ENCODE peak calls at places on chromosomes 16 and 17, in four cellular contexts. F, X, A and E are unnamed samples.

GRCh38 chr16:77581706-77582105 is 140.6 kb upstream of the NUDT7 start:
- DNase-seq in A (no peak), F (no peak), X (no peak), E (no peak)

GRCh38 chr17:70563301-70563820 is 394.0 kb downstream of the KCNJ2 start:
- DNase-seq in F (no peak), X (no peak), A (no peak), E (no peak)

GRCh38 chr17:78044280-78044835 is 84.2 kb downstream of the TMC6 start:
- DNase-seq in A (no peak), F (no peak), X (no peak), E (no peak)

GRCh38 chr16:15775663-15776304 is 81.0 kb downstream of the MYH11 start:
- DNase-seq in X (no peak), A (no peak), F (no peak), E (no peak)

GRCh38 chr16:89921699-89922476 is 1.3 kb upstream of the TUBB3 start:
- DNase-seq in X (no peak), A (peak), F (peak), E (peak)

GRCh38 chr17:74860999-74861553 is 1.4 kb upstream of the GRIN2C start:
- DNase-seq in A (no peak), X (no peak), F (no peak), E (peak)

GRCh38 chr16:3454093-3454492 is 10.6 kb downstream of the NAA60 start:
- DNase-seq in A (peak), F (no peak), X (no peak), E (no peak)

GRCh38 chr17:2418572-2418971 is 17.7 kb upstream of the MNT start:
- DNase-seq in A (no peak), F (no peak), X (no peak), E (no peak)

GRCh38 chr17:77681820-77682219 is 276.7 kb upstream of the TNRC6C start:
- DNase-seq in F (no peak), A (no peak), X (no peak), E (no peak)

GRCh38 chr17:79842136-79842655 is 3.0 kb upstream of the CBX4 start:
- DNase-seq in A (no peak), F (no peak), X (no peak), E (peak)

GRCh38 chr17:44117351-44117750 is 6.1 kb downstream of the HDAC5 start:
- DNase-seq in F (no peak), A (no peak), X (no peak), E (no peak)

GRCh38 chr17:80029235-80029974 is 6.3 kb downstream of the TBC1D16 start:
- DNase-seq in A (no peak), F (no peak), X (no peak), E (no peak)

GRCh38 chr16:75244844-75245758 is 6.3 kb downstream of the BCAR1 start:
- DNase-seq in X (no peak), A (peak), F (no peak), E (peak)

GRCh38 chr17:65530158-65530984 is 31.1 kb downstream of the AXIN2 start:
- DNase-seq in X (no peak), A (no peak), F (no peak), E (no peak)

GRCh38 chr16:70576431-70577255 is 53.0 kb downstream of the SF3B3 start:
- DNase-seq in F (no peak), X (peak), A (peak), E (no peak)

GRCh38 chr17:29196784-29197515 is 16.8 kb upstream of the MYO18A start:
- DNase-seq in F (no peak), X (no peak), A (no peak), E (no peak)

GRCh38 chr16:1333149-1333812 is at the start of gene BAIAP3:
- DNase-seq in F (peak), A (no peak), X (no peak), E (peak)

DNA sequence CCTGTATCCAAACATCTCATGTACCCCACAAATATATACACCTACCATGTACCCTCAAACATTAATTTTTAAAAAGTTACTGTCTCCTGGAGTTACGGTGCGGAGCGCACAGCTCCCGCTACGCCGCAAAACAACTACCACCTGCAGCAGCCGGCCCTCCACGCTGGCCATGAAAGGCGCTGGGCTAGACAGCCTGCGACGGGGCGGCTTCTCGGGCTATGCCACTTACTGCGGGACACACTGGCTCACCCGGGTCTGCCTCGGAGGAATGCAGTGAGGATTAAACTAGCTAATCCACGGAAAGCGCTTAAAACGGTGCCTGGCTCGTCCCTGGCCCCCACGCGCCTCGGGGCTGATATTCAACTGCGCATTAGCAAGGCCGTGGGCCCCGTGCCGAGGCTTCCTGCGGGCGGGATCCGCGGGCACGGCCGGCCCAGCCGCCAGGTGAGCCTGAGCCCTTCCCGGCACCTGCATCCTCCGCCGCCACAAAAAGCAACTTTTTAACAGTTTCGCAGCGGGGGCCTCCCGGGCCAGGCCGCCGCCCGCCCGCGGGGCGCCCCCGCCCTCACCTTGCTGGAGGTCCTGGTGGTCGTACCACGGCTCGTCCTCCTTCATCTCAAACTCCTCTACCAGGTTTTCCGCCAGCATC is 633 bp downstream of the CDR2 start:
- DNase-seq in F (peak), A (no peak), X (no peak), E (peak)
- TF ChIP-seq ESRRA in F (no peak), A (no peak), X (no peak), E (no peak)

DNA sequence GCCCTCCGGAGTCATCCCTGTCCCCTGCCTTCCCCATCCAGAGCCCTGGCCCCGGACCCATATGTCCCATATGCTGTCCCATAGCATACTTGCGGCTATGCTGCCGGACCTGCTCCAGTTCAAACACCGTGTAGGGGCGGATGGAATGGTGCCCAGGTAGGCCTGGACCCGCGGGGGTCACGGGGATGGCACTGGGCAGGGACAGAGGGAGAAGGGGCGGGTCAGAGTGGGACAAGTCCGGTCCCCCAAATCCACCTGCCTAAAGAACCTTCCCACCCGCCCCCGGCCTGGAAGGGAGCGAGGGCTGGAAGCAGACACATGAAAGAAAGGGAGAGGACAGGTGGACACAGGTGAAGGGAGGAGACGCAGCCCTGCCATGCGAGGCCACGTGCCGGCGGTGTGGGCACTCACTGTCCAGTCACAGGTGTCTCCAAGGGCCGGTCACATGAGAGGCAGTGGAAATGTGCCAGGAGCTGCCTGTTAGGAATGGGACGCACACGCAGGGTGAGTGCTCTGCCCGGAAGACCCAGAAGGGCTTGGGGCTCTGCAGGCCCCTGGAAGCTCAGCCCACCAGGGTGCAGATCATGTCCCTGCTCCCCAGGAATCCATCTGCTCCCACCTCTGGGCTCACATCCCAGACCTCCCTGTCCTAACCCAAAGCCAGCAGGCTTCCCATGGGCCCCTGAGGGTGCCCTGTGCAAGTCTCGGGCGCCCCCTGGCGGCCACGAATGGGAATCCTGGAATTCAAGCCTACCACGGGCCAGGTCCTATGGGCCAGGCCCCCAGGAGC is 14.0 kb downstream of the UBALD2 start:
- DNase-seq in F (peak), X (no peak), A (peak), E (peak)
- TF ChIP-seq CREB1 in F (no peak), X (no peak), A (no peak), E (no peak)

GRCh38 chr16:29802416-29802935 is 3.9 kb upstream of the MAZ start:
- DNase-seq in A (no peak), F (no peak), X (no peak), E (no peak)

GRCh38 chr16:29805232-29806095 is 865 bp upstream of the MAZ start:
- DNase-seq in A (peak), F (peak), X (peak), E (peak)

GRCh38 chr16:29806096-29806579 is at the start of gene MAZ:
- DNase-seq in F (no peak), A (no peak), X (no peak), E (no peak)

GRCh38 chr16:29804455-29805231 is 1.7 kb upstream of the MAZ start:
- DNase-seq in F (no peak), A (no peak), X (no peak), E (peak)

GRCh38 chr16:29804020-29804419 is 2.3 kb upstream of the MAZ start:
- DNase-seq in A (no peak), F (no peak), X (no peak), E (no peak)
- TF ChIP-seq ESRRA in A (no peak), F (no peak), X (no peak), E (no peak)

GRCh38 chr16:9004183-9004582 is 40.5 kb upstream of the USP7 start:
- DNase-seq in F (no peak), X (no peak), A (no peak), E (no peak)

GRCh38 chr16:9003763-9004162 is 40.1 kb upstream of the USP7 start:
- DNase-seq in F (no peak), X (no peak), A (no peak), E (no peak)

GRCh38 chr16:9008335-9009260 is 44.9 kb upstream of the USP7 start:
- DNase-seq in X (peak), F (peak), A (peak), E (peak)

GRCh38 chr16:9003322-9003721 is 39.6 kb upstream of the USP7 start:
- DNase-seq in F (no peak), A (no peak), X (no peak), E (no peak)

GRCh38 chr16:9007177-9007794 is 43.6 kb upstream of the USP7 start:
- DNase-seq in X (no peak), F (peak), A (no peak), E (no peak)
- TF ChIP-seq CREB1 in X (no peak), F (peak), A (peak), E (no peak)

GRCh38 chr16:87733190-87733589 is 32.6 kb downstream of the KLHDC4 start:
- DNase-seq in A (no peak), X (no peak), F (no peak), E (no peak)
- TF ChIP-seq ESRRA in A (no peak), X (no peak), F (no peak), E (no peak)

GRCh38 chr16:10592611-10593010 is 12.2 kb upstream of the EMP2 start:
- DNase-seq in X (no peak), F (no peak), A (no peak), E (no peak)

GRCh38 chr16:10590342-10590741 is 9.9 kb upstream of the EMP2 start:
- DNase-seq in A (no peak), X (no peak), F (no peak), E (no peak)

GRCh38 chr16:10598157-10598556 is 17.8 kb upstream of the EMP2 start:
- DNase-seq in X (no peak), F (no peak), A (no peak), E (no peak)

GRCh38 chr16:10597184-10597583 is 16.8 kb upstream of the EMP2 start:
- DNase-seq in X (no peak), A (no peak), F (no peak), E (no peak)

DNA sequence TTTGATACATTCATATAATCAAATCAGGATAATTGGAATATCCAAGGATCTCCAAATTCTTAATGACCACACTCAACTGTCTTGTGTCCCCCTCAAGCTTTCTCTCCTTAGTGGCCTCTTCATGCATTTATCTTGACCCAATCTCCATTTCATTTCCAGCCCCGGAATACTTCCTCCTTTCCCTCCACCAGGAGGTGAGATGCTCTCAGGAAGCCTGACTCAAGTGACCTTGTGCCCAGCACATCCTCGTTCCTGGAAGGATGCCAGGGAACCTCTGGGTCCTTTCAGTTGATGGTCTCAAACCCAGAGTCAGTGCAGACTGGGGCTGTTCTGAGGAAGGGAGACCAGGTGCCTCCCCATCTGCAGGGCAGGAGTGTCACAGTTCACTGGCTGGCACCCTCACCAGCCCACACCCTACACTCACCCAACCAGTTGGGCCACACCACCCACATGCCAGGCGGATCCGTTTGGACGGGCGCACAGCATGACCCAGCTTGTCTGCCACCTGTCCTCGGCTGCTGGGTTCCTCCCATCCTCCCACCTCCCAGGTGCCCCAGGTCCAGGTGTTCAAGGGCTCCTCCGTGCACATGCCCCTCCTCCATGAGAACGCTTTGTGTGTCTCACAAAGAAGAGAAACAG is 14.0 kb upstream of the EMP2 start:
- DNase-seq in X (no peak), A (no peak), F (no peak), E (no peak)
- TF ChIP-seq CREB1 in X (no peak), A (no peak), F (no peak), E (no peak)